ENCODE peak calls at places on chromosomes 11 and 22, in eight cellular contexts. C is astrocyte; A is left ventricle myocardium inferior; W is cardiac muscle cell; N is heart right ventricle; V is esophagus squamous epithelium; H is naive thymus-derived CD4-positive, alpha-beta T cell; I is pancreas. F is an unnamed sample.

GRCh38 chr22:17119481-17120202 is 1.5 kb downstream of the TMEM121B start:
- DNase-seq in N (no peak), C (no peak), A (peak; percentile 45), W (peak; percentile 38), I (peak; percentile 74), V (no peak), H (no peak), F (no peak)

GRCh38 chr11:17768547-17768946 is 34.0 kb downstream of the KCNC1 start:
- DNase-seq in W (no peak), I (peak; percentile 37), V (no peak), A (no peak), H (no peak), C (no peak), N (no peak), F (no peak)

GRCh38 chr11:57116654-57117053 is 65.1 kb upstream of the LRRC55 start:
- DNase-seq in I (no peak), W (peak; percentile 68), A (peak; percentile 19), V (no peak), N (peak; percentile 23), H (no peak), C (peak; percentile 55), F (no peak)

GRCh38 chr11:105206633-105207032 is 67.1 kb upstream of the CARD18 start:
- DNase-seq in H (no peak), A (no peak), I (no peak), W (no peak), V (no peak), C (no peak), N (no peak), F (no peak)

GRCh38 chr22:39437836-39438704 is 18.7 kb upstream of the MGAT3 start:
- DNase-seq in N (no peak), W (no peak), I (peak; percentile 32), C (no peak), V (no peak), H (no peak), A (no peak), F (no peak)

GRCh38 chr11:115481528-115481927 is 22.7 kb downstream of the CADM1 start:
- DNase-seq in A (no peak), W (no peak), H (no peak), C (no peak), N (no peak), I (no peak), V (no peak), F (no peak)

GRCh38 chr11:6319879-6320410 is 356 bp downstream of the CAVIN3 start:
- DNase-seq in C (peak; percentile 88), W (peak; percentile 95), N (peak; percentile 95), H (no peak), I (peak; percentile 92), A (peak; percentile 96), V (peak; percentile 57), F (no peak)

GRCh38 chr11:124867700-124868099 is 2.5 kb downstream of the ROBO3 start:
- DNase-seq in A (no peak), I (no peak), N (no peak), H (no peak), W (peak; percentile 54), V (no peak), C (no peak), F (no peak)

GRCh38 chr11:120789391-120789790 is 234.5 kb upstream of the TBCEL start:
- DNase-seq in N (no peak), C (no peak), H (no peak), W (no peak), V (no peak), A (no peak), I (no peak), F (no peak)

GRCh38 chr11:122204206-122204605 is 88.2 kb upstream of the BLID start:
- DNase-seq in C (peak; percentile 45), A (no peak), H (no peak), W (no peak), I (no peak), N (no peak), V (no peak), F (no peak)

GRCh38 chr11:72037554-72038311 is 39.0 kb downstream of the IL18BP start:
- DNase-seq in V (no peak), I (no peak), N (no peak), H (no peak), W (no peak), C (no peak), A (peak; percentile 40), F (no peak)

GRCh38 chr11:117983163-117983475 is 3.1 kb upstream of the IL10RA start:
- DNase-seq in W (no peak), I (no peak), H (no peak), A (no peak), N (no peak), V (no peak), C (no peak), F (no peak)

GRCh38 chr11:11397043-11397415 is 44.0 kb upstream of the CSNK2A3 start:
- DNase-seq in V (no peak), I (no peak), W (peak; percentile 37), N (no peak), H (no peak), A (no peak), C (peak; percentile 59), F (no peak)

GRCh38 chr11:59551651-59552521 is 40.5 kb downstream of the OR4D9 start:
- DNase-seq in W (peak; percentile 89), A (no peak), V (no peak), I (no peak), C (peak; percentile 66), N (peak; percentile 36), H (no peak), F (no peak)

GRCh38 chr11:73983764-73984543 is 1.3 kb upstream of the UCP2 start:
- DNase-seq in I (no peak), H (no peak), W (no peak), V (no peak), A (no peak), C (no peak), N (no peak), F (no peak)

GRCh38 chr22:38955250-38955775 is 2.1 kb upstream of the APOBEC3A start:
- DNase-seq in I (no peak), V (no peak), A (no peak), W (no peak), C (no peak), H (no peak), N (no peak), F (no peak)

GRCh38 chr22:39308614-39309363 is 10.6 kb downstream of the RPL3 start:
- DNase-seq in V (no peak), A (no peak), I (peak; percentile 45), W (peak; percentile 95), H (no peak), N (no peak), C (peak; percentile 86), F (no peak)

DNA sequence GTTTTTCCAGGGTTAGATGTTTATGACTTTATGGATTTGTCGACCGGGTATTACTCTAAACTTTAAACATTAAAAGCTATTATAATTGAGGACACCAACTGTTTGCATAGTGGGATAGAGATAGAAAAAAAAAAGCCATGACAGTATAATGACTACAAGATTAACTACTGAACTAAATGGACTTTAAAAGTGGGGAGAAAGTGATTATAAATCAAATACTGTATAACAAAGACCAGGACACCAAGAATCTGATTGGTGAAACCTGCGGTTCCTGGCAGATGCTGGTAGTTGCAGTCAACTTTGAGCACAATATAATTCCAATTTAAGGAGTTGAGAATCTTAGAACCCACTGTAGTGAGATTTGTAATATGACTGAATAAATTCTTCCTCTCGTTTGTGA is 2.5 kb downstream of the CRKL start:
- DNase-seq in A (no peak), W (no peak), N (no peak), V (no peak), C (peak; percentile 19), H (no peak), I (no peak), F (no peak)
- H3K27ac ChIP-seq in A (peak overlapping the region; percentile 27), W (no peak overlapping the region), N (no peak overlapping the region), V (peak overlapping the region; percentile 93), C (no peak overlapping the region), H (peak overlapping the region; percentile 37), I (no peak overlapping the region), F (peak overlapping the region; percentile 86)

GRCh38 chr11:61532136-61533038 is 23.8 kb downstream of the LRRC10B start:
- DNase-seq in A (no peak), V (no peak), N (no peak), C (no peak), H (peak; percentile 31), W (peak; percentile 33), I (no peak), F (no peak)
- H3K27ac ChIP-seq in A (no peak overlapping the region), V (no peak overlapping the region), N (no peak overlapping the region), C (no peak overlapping the region), H (no peak overlapping the region), W (no peak overlapping the region), I (no peak overlapping the region), F (no peak overlapping the region)

DNA sequence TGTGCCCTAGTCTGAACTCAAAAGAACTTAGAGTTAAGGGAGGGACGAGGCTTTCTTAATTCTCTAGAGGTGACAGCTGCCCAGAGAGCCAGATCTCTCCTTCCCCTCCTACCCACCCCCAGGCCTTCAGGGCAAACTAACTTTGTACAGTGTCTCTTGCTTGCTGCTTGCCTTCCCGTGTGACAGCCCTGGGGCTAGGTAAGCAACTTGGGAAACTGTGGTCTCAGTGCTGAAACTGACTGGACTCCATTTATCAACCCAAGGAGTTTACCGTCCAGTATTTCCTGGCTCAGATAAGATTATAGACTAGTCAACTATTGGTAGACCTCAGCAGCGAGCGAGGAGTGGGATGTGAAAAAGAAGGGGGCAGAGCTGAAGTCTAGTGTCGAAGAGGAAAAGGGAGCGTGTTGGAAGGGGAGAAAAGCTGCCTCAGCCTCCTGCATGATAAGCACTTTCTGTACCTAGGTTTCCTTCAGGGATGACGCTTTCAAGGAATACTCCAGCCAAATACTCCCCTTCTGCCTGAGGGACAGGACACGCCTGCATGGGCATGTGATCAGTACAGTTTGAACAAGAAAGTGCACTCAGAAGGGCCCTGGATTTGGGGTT is 43.3 kb upstream of the WEE1 start:
- DNase-seq in H (no peak), A (no peak), V (no peak), N (no peak), I (no peak), W (peak; percentile 69), C (no peak), F (no peak)
- H3K27ac ChIP-seq in H (no peak overlapping the region), A (no peak overlapping the region), V (peak overlapping the region; percentile 88), N (no peak overlapping the region), I (no peak overlapping the region), W (peak overlapping the region; percentile 91), C (no peak overlapping the region), F (peak overlapping the region; percentile 5)

GRCh38 chr11:77167111-77167626 is 39.1 kb downstream of the MYO7A start:
- DNase-seq in I (peak; percentile 19), N (no peak), W (no peak), V (no peak), A (peak; percentile 9), C (no peak), H (no peak), F (no peak)
- H3K27ac ChIP-seq in I (no peak overlapping the region), N (no peak overlapping the region), W (no peak overlapping the region), V (no peak overlapping the region), A (no peak overlapping the region), C (no peak overlapping the region), H (no peak overlapping the region), F (no peak overlapping the region)

GRCh38 chr11:119433369-119433749 is 10.4 kb upstream of the THY1 start:
- DNase-seq in A (no peak), H (no peak), V (no peak), I (no peak), N (no peak), C (peak; percentile 69), W (peak; percentile 33), F (no peak)
- H3K27ac ChIP-seq in A (no peak overlapping the region), H (no peak overlapping the region), V (no peak overlapping the region), I (no peak overlapping the region), N (no peak overlapping the region), C (peak overlapping the region; percentile 87), W (no peak overlapping the region), F (no peak overlapping the region)

F was measured in epithelial cell of prostate.